ENCODE peak calls at places on chromosomes 13 and 19, in six cellular contexts. X is COR-L47; L is effector CD4-positive, alpha-beta T cell; D is prostate gland; E is naive thymus-derived CD8-positive, alpha-beta T cell; V is EL. Q is an unnamed sample.

GRCh38 chr13:91401916-91402315 is 3.5 kb downstream of the GPC5 start:
- DNase-seq in V (no peak), X (no peak), E (no peak), D (no peak), L (no peak), Q (no peak)

GRCh38 chr13:43830481-43830873 is 43.7 kb upstream of the ENOX1 start:
- DNase-seq in D (no peak), L (no peak), V (peak; percentile 37), X (no peak), E (no peak), Q (peak; percentile 81)

GRCh38 chr19:17137417-17137816 is 61.8 kb downstream of the MYO9B start:
- DNase-seq in X (no peak), V (no peak), E (no peak), D (no peak), L (no peak), Q (no peak)

GRCh38 chr19:7230826-7231225 is 63.4 kb downstream of the INSR start:
- DNase-seq in X (no peak), L (no peak), E (no peak), D (no peak), V (no peak), Q (no peak)

GRCh38 chr19:6233827-6234511 is 45.8 kb downstream of the MLLT1 start:
- DNase-seq in E (no peak), D (no peak), V (no peak), L (no peak), X (no peak), Q (no peak)

GRCh38 chr19:50417138-50417849 is 1.4 kb upstream of the SPIB start:
- DNase-seq in E (no peak), L (no peak), D (no peak), X (no peak), V (no peak), Q (no peak)

GRCh38 chr13:65555973-65556372 is 1674.2 kb downstream of the PCDH9 start:
- DNase-seq in L (no peak), E (no peak), V (no peak), X (peak; percentile 95), D (no peak), Q (no peak)

GRCh38 chr13:102128216-102128800 is 273.5 kb downstream of the FGF14 start:
- DNase-seq in D (peak; percentile 28), X (no peak), E (no peak), L (no peak), V (peak; percentile 24), Q (peak; percentile 82)

GRCh38 chr19:46428278-46429141 is at the start of gene PNMA8C:
- DNase-seq in V (peak; percentile 67), L (no peak), E (peak; percentile 10), D (no peak), X (peak; percentile 62), Q (peak; percentile 29)

GRCh38 chr19:4847190-4847973 is 15.9 kb upstream of the TICAM1 start:
- DNase-seq in L (no peak), E (no peak), V (no peak), X (no peak), D (no peak), Q (no peak)

GRCh38 chr19:17244618-17245534 is 843 bp downstream of the NR2F6 start:
- DNase-seq in L (no peak), E (no peak), V (no peak), D (peak; percentile 54), X (no peak), Q (no peak)

GRCh38 chr13:39530996-39531395 is 72.0 kb downstream of the LHFPL6 start:
- DNase-seq in V (no peak), D (no peak), L (no peak), X (no peak), E (no peak), Q (no peak)

GRCh38 chr19:35715355-35715809 is 2.4 kb upstream of the KMT2B start:
- DNase-seq in V (no peak), E (no peak), L (no peak), D (no peak), X (no peak), Q (no peak)

GRCh38 chr13:54950546-54950945 is 1921.9 kb downstream of the OLFM4 start:
- DNase-seq in V (no peak), X (no peak), E (no peak), D (no peak), L (no peak), Q (no peak)

GRCh38 chr13:114032121-114032799 is 58.4 kb upstream of the C13orf46 start:
- DNase-seq in L (no peak), E (no peak), V (peak; percentile 81), D (no peak), X (no peak), Q (peak; percentile 67)

GRCh38 chr13:33146843-33147611 is 130.8 kb downstream of the KL start:
- DNase-seq in E (no peak), X (no peak), L (no peak), D (no peak), V (no peak), Q (no peak)

GRCh38 chr19:3353493-3353892 is 12.9 kb upstream of the NFIC start:
- DNase-seq in L (no peak), D (no peak), V (no peak), E (no peak), X (no peak), Q (no peak)

GRCh38 chr19:56309511-56310185 is 5.0 kb downstream of the ZSCAN5A start:
- DNase-seq in V (peak; percentile 45), L (peak; percentile 27), E (peak; percentile 17), X (peak; percentile 65), D (no peak), Q (no peak)

GRCh38 chr19:3343619-3344502 is 22.5 kb upstream of the NFIC start:
- DNase-seq in L (peak; percentile 6), V (peak; percentile 79), X (no peak), D (peak; percentile 92), E (peak; percentile 23), Q (peak; percentile 78)

GRCh38 chr19:8215783-8216182 is 6.6 kb downstream of the CERS4 start:
- DNase-seq in L (no peak), D (no peak), V (no peak), E (no peak), X (no peak), Q (no peak)

GRCh38 chr13:104571161-104571889 is 1505.1 kb upstream of the SLC10A2 start:
- DNase-seq in X (peak; percentile 68), L (no peak), D (peak; percentile 92), V (peak; percentile 60), E (no peak), Q (peak; percentile 96)

GRCh38 chr19:16301999-16302694 is 22.5 kb upstream of the KLF2 start:
- DNase-seq in D (no peak), V (peak; percentile 36), X (no peak), L (no peak), E (no peak), Q (peak; percentile 64)

GRCh38 chr13:59531571-59532091 is 632.1 kb downstream of the DIAPH3 start:
- DNase-seq in E (no peak), D (peak; percentile 25), V (peak; percentile 71), X (peak; percentile 87), L (no peak), Q (peak; percentile 82)

GRCh38 chr19:48802623-48803022 is 8.2 kb downstream of the BCAT2 start:
- DNase-seq in X (no peak), L (no peak), V (no peak), D (no peak), E (no peak), Q (no peak)

GRCh38 chr13:34127523-34127922 is 309.6 kb downstream of the RFC3 start:
- DNase-seq in E (no peak), D (no peak), L (no peak), V (no peak), X (no peak), Q (no peak)

GRCh38 chr13:71610876-71611275 is 256.1 kb downstream of the DACH1 start:
- DNase-seq in V (no peak), L (no peak), E (no peak), D (no peak), X (no peak), Q (no peak)

GRCh38 chr19:23932878-23933277 is 18.2 kb downstream of the ZNF726 start:
- DNase-seq in X (no peak), L (no peak), D (no peak), V (no peak), E (no peak), Q (no peak)